ENCODE peak calls at places on chromosome 21, in ten cellular contexts. K is K562; V is heart left ventricle; I is CD4-positive, CD25-positive, alpha-beta regulatory T cell; D is heart right ventricle; U is SJSA1; L is dorsolateral prefrontal cortex; O is OCI-LY7; X is AG04450; H is upper lobe of right lung. N is an unnamed sample.

GRCh38 chr21:26834181-26834945 is 10.8 kb downstream of the ADAMTS1 start:
- DNase-seq in L (no peak), K (no peak), D (no peak), O (no peak), V (no peak), X (no peak), I (no peak), H (no peak), U (no peak), N (no peak)

GRCh38 chr21:10463156-10463555 is 58.2 kb upstream of the TPTE start:
- DNase-seq in H (no peak), O (no peak), V (no peak), K (no peak), L (no peak), I (no peak), U (no peak), D (no peak), X (no peak), N (no peak)

GRCh38 chr21:36029309-36029708 is 31.0 kb downstream of the SETD4 start:
- DNase-seq in L (no peak), V (no peak), U (no peak), O (no peak), X (no peak), D (no peak), K (no peak), H (no peak), I (no peak), N (no peak)

GRCh38 chr21:25660233-25660632 is 21.2 kb downstream of the JAM2 start:
- DNase-seq in L (no peak), U (no peak), I (no peak), K (no peak), V (no peak), X (no peak), H (no peak), O (no peak), D (no peak), N (peak; percentile 64)

GRCh38 chr21:35509004-35509704 is 460.1 kb upstream of the RUNX1 start:
- DNase-seq in U (no peak), L (no peak), K (no peak), I (no peak), D (no peak), V (no peak), H (no peak), O (no peak), X (no peak), N (no peak)

GRCh38 chr21:31914472-31914871 is 41.7 kb downstream of the HUNK start:
- DNase-seq in D (no peak), V (no peak), X (no peak), K (no peak), I (no peak), L (no peak), U (no peak), H (no peak), O (no peak), N (no peak)

GRCh38 chr21:31656199-31657095 is 3.0 kb upstream of the SOD1 start:
- DNase-seq in I (no peak), V (no peak), L (no peak), K (no peak), O (no peak), X (no peak), U (no peak), D (no peak), H (no peak), N (no peak)

GRCh38 chr21:39863111-39863510 is 4.1 kb upstream of the PCP4 start:
- DNase-seq in X (no peak), I (no peak), U (no peak), D (no peak), K (no peak), V (no peak), H (peak; percentile 73), O (no peak), L (no peak), N (no peak)

GRCh38 chr21:45293726-45294401 is 6.2 kb upstream of the POFUT2 start:
- DNase-seq in I (no peak), K (no peak), L (peak; percentile 40), V (peak; percentile 65), U (peak; percentile 48), H (peak; percentile 66), O (no peak), X (no peak), D (no peak), N (peak; percentile 7)

GRCh38 chr21:45296638-45297037 is 8.9 kb upstream of the POFUT2 start:
- DNase-seq in K (no peak), X (no peak), V (no peak), I (no peak), D (no peak), O (no peak), H (no peak), L (no peak), U (no peak), N (no peak)

GRCh38 chr21:45293214-45293725 is 5.6 kb upstream of the POFUT2 start:
- DNase-seq in L (peak; percentile 41), X (no peak), H (peak; percentile 67), D (no peak), I (no peak), U (peak; percentile 42), K (no peak), O (no peak), V (peak; percentile 59), N (no peak)

GRCh38 chr21:45295576-45296365 is 8.1 kb upstream of the POFUT2 start:
- DNase-seq in L (peak; percentile 21), H (no peak), D (no peak), K (no peak), V (no peak), I (no peak), U (peak; percentile 82), X (no peak), O (no peak), N (no peak)

DNA sequence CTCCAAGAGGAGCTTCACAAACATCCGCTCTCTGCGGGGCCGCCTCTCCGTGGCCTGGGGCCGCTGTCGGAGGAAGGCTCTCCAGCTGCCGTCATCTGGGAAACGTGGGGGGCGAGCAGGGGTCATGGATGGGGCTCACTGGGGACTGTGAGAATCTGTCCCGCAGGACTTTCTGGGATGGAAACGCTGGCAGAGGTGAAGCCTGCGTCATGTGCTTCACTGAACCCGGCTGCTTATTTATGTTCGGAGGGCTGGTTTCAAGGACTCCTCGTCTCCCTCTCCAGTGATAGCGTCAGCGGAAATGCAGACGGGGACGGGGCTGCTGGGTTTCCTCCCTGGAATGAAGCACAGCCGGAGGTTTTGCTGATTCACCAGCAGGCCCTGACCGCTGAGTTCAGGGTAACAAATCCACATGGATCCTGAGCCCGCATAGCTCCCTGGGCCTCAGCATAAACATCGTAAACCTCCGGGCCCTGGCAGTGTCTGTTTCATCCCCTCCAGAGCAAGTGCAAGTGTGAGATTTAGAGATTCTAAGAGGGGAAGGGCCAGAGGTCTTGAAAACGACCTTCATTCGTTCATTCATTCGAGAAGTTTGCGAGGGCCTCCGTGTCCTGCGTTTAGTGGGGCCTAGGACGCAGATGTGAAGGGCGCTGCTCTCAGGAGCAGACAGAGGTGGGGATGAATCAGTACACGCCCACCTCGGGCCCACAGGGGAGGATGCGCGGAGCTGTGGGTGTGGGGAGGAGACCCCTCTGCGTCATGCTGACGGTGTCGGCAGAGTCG is 7.0 kb upstream of the POFUT2 start:
- DNase-seq in I (no peak), O (no peak), U (peak; percentile 98), D (peak; percentile 89), V (peak; percentile 93), K (no peak), X (peak; percentile 98), H (peak; percentile 77), L (peak; percentile 48), N (no peak)
- H3K4me3 ChIP-seq in I (no peak overlapping the region), O (no peak overlapping the region), U (peak overlapping the region; percentile 1), D (peak overlapping the region; percentile 0), V (peak overlapping the region; percentile 14), K (no peak overlapping the region), X (peak overlapping the region; percentile 22), H (peak overlapping the region; percentile 19), L (no peak overlapping the region), N (no peak overlapping the region)

DNA sequence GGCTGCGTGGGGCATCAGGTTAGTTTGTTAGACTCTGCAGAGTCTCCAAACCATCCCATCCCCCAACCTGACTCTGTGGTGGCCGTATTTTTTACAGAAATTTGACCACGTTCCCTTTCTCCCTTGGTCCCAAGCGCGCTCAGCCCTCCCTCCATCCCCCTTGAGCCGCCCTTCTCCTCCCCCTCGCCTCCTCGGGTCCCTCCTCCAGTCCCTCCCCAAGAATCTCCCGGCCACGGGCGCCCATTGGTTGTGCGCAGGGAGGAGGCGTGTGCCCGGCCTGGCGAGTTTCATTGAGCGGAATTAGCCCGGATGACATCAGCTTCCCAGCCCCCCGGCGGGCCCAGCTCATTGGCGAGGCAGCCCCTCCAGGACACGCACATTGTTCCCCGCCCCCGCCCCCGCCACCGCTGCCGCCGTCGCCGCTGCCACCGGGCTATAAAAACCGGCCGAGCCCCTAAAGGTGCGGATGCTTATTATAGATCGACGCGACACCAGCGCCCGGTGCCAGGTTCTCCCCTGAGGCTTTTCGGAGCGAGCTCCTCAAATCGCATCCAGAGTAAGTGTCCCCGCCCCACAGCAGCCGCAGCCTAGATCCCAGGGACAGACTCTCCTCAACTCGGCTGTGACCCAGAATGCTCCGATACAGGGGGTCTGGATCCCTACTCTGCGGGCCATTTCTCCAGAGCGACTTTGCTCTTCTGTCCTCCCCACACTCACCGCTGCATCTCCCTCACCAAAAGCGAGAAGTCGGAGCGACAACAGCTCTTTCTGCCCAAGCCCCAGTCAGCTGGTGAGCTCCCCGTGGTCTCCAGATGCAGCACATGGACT is at the start of gene OLIG2:
- DNase-seq in I (no peak), D (no peak), X (no peak), U (no peak), O (no peak), L (peak; percentile 95), V (no peak), H (no peak), K (peak; percentile 36), N (peak; percentile 95)
- H3K4me3 ChIP-seq in I (no peak within 1 kb of the TSS), D (no peak within 1 kb of the TSS), X (no peak within 1 kb of the TSS), U (no peak within 1 kb of the TSS), O (no peak within 1 kb of the TSS), L (peak within 1 kb of the TSS; percentile 60), V (peak within 1 kb of the TSS; percentile 16), H (no peak within 1 kb of the TSS), K (no peak within 1 kb of the TSS), N (peak within 1 kb of the TSS; percentile 45)

GRCh38 chr21:17495680-17496079 is 17.2 kb upstream of the CXADR start:
- DNase-seq in X (no peak), I (no peak), O (no peak), V (no peak), U (no peak), H (no peak), D (no peak), L (no peak), K (no peak), N (no peak)

GRCh38 chr21:17494051-17494450 is 18.8 kb upstream of the CXADR start:
- DNase-seq in K (no peak), O (no peak), V (no peak), U (no peak), I (no peak), H (no peak), D (no peak), X (no peak), L (no peak), N (no peak)

GRCh38 chr21:17492415-17493168 is 20.3 kb upstream of the CXADR start:
- DNase-seq in O (no peak), H (no peak), L (no peak), V (no peak), X (no peak), D (no peak), I (no peak), U (no peak), K (no peak), N (no peak)

GRCh38 chr21:17488620-17489019 is 24.2 kb upstream of the CXADR start:
- DNase-seq in H (no peak), D (no peak), K (no peak), U (no peak), X (no peak), V (no peak), O (no peak), L (no peak), I (no peak), N (no peak)

GRCh38 chr21:17491716-17492414 is 21.0 kb upstream of the CXADR start:
- DNase-seq in H (no peak), X (peak; percentile 93), I (no peak), K (no peak), O (no peak), D (no peak), L (no peak), U (peak; percentile 77), V (no peak), N (no peak)
- H3K4me3 ChIP-seq in H (no peak overlapping the region), X (no peak overlapping the region), I (no peak overlapping the region), K (no peak overlapping the region), O (no peak overlapping the region), D (no peak overlapping the region), L (no peak overlapping the region), U (no peak overlapping the region), V (no peak overlapping the region), N (no peak overlapping the region)

DNA sequence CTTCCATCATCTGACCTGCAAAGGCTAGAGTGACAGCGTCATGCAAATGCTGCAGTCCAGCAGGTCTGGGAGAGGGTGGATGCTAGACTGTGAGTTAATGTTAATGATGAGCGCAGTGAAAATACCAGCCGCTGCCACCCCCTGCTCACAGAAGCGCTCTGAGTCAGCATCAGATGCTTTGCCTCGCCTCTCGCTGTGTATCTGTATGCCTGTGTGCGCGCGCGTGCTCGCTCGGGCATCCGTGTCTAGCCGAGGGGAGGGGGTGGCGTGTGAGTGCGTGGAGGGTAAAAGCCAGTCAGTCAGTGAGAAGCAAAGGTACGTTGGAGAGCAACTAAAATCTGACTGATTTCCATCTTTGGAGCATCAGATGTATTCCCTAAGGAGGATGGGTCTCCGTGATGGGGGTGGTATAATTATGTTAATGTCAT is 858.7 kb downstream of the USP25 start:
- DNase-seq in O (no peak), K (no peak), I (no peak), D (peak; percentile 51), X (peak; percentile 49), L (peak; percentile 95), V (peak; percentile 64), U (no peak), H (peak; percentile 63), N (no peak)
- H3K4me3 ChIP-seq in O (no peak overlapping the region), K (no peak overlapping the region), I (no peak overlapping the region), D (peak overlapping the region; percentile 47), X (peak overlapping the region; percentile 58), L (peak overlapping the region; percentile 57), V (peak overlapping the region; percentile 51), U (no peak overlapping the region), H (peak overlapping the region; percentile 34), N (no peak overlapping the region)

N was measured in HAP-1.